ENCODE peak calls at places on chromosomes 1 and 21, in six cellular contexts. X is ovary, W is uterus, T is A549, G is Peyer's patch, U is tibial nerve. B is an unnamed sample.

GRCh38 chr21:16535100-16535418 is 805.3 kb downstream of the USP25 start:
- DNase-seq in X (peak; percentile 88), W (peak; percentile 93), T (peak; percentile 82), G (no peak), U (peak; percentile 82), B (peak; percentile 93)

GRCh38 chr21:45089964-45090363 is 15.6 kb downstream of the ADARB1 start:
- DNase-seq in X (no peak), W (no peak), T (no peak), G (no peak), U (no peak), B (no peak)

GRCh38 chr1:83998599-83999315 is at the start of gene TTLL7:
- DNase-seq in X (peak; percentile 60), W (peak; percentile 62), T (peak; percentile 70), G (peak; percentile 80), U (no peak), B (peak; percentile 33)

GRCh38 chr1:76680676-76681075 is 186.6 kb upstream of the ST6GALNAC5 start:
- DNase-seq in X (no peak), W (no peak), T (no peak), G (no peak), U (no peak), B (no peak)

GRCh38 chr1:63261736-63262142 is 60.6 kb upstream of the FOXD3 start:
- DNase-seq in X (no peak), W (no peak), T (no peak), G (no peak), U (no peak), B (no peak)

GRCh38 chr1:191022856-191023255 is 545.2 kb upstream of the BRINP3 start:
- DNase-seq in X (no peak), W (no peak), T (no peak), G (no peak), U (no peak), B (no peak)

GRCh38 chr1:38092256-38092655 is 45.7 kb upstream of the POU3F1 start:
- DNase-seq in X (no peak), W (no peak), T (no peak), G (no peak), U (no peak), B (no peak)

GRCh38 chr1:227777646-227778045 is 37.8 kb upstream of the PRSS38 start:
- DNase-seq in X (peak; percentile 8), W (peak; percentile 11), T (no peak), G (peak; percentile 7), U (no peak), B (no peak)

GRCh38 chr1:14138135-14138506 is 438.1 kb downstream of the PRDM2 start:
- DNase-seq in X (no peak), W (no peak), T (no peak), G (no peak), U (no peak), B (no peak)

GRCh38 chr21:33301632-33302002 is 23.2 kb upstream of the IFNAR1 start:
- DNase-seq in X (no peak), W (no peak), T (no peak), G (no peak), U (no peak), B (no peak)

GRCh38 chr1:235911876-235912275 is 45.2 kb upstream of the LYST start:
- DNase-seq in X (no peak), W (no peak), T (no peak), G (no peak), U (no peak), B (no peak)

GRCh38 chr1:204633665-204634064 is 51.9 kb downstream of the LRRN2 start:
- DNase-seq in X (no peak), W (peak; percentile 29), T (no peak), G (no peak), U (peak; percentile 36), B (no peak)

GRCh38 chr1:38815903-38816627 is 43.5 kb downstream of the RRAGC start:
- DNase-seq in X (no peak), W (no peak), T (no peak), G (no peak), U (no peak), B (no peak)

GRCh38 chr1:75559141-75559540 is 51.8 kb downstream of the SLC44A5 start:
- DNase-seq in X (no peak), W (no peak), T (no peak), G (no peak), U (no peak), B (no peak)

GRCh38 chr1:221998186-221998612 is 256.3 kb upstream of the DUSP10 start:
- DNase-seq in X (no peak), W (no peak), T (no peak), G (no peak), U (no peak), B (no peak)

GRCh38 chr1:207017615-207018559 is 14.7 kb downstream of the C1orf116 start:
- DNase-seq in X (no peak), W (no peak), T (no peak), G (no peak), U (peak; percentile 32), B (peak; percentile 76)

GRCh38 chr1:180598333-180598979 is 33.4 kb upstream of the XPR1 start:
- DNase-seq in X (no peak), W (no peak), T (peak; percentile 76), G (no peak), U (no peak), B (no peak)

GRCh38 chr1:151047925-151048644 is 534 bp downstream of the C1orf56 start:
- DNase-seq in X (peak; percentile 75), W (peak; percentile 69), T (peak; percentile 83), G (peak; percentile 76), U (peak; percentile 64), B (peak; percentile 57)

GRCh38 chr1:58848818-58849411 is 65.1 kb upstream of the JUN start:
- DNase-seq in X (peak; percentile 66), W (peak; percentile 74), T (peak; percentile 94), G (no peak), U (peak; percentile 36), B (peak; percentile 47)

GRCh38 chr1:225250432-225250831 is 177.4 kb downstream of the LBR start:
- DNase-seq in X (no peak), W (no peak), T (no peak), G (no peak), U (no peak), B (no peak)

GRCh38 chr1:162497104-162497722 is 405 bp upstream of the UHMK1 start:
- DNase-seq in X (peak; percentile 22), W (no peak), T (no peak), G (no peak), U (no peak), B (no peak)

GRCh38 chr1:16212251-16212961 is at the start of gene ARHGEF19:
- DNase-seq in X (peak; percentile 40), W (no peak), T (no peak), G (no peak), U (no peak), B (no peak)

GRCh38 chr1:30786264-30786991 is 28.9 kb upstream of the LAPTM5 start:
- DNase-seq in X (no peak), W (no peak), T (no peak), G (no peak), U (no peak), B (no peak)

GRCh38 chr1:197919523-197920301 is 2.5 kb downstream of the LHX9 start:
- DNase-seq in X (no peak), W (no peak), T (no peak), G (peak; percentile 55), U (no peak), B (no peak)
- H3K4me3 ChIP-seq in X (no peak overlapping the region), W (no peak overlapping the region), T (no peak overlapping the region), G (no peak overlapping the region), U (no peak overlapping the region), B (no peak overlapping the region)

GRCh38 chr1:26826261-26827201 is at the start of gene ZDHHC18:
- DNase-seq in X (peak; percentile 81), W (peak; percentile 70), T (peak; percentile 39), G (peak; percentile 85), U (peak; percentile 43), B (peak; percentile 94)
- TF ChIP-seq POLR2A in X (no peak), W (peak; percentile 37), T (peak; percentile 73), G (no peak), U (peak; percentile 35), B (no peak)

DNA sequence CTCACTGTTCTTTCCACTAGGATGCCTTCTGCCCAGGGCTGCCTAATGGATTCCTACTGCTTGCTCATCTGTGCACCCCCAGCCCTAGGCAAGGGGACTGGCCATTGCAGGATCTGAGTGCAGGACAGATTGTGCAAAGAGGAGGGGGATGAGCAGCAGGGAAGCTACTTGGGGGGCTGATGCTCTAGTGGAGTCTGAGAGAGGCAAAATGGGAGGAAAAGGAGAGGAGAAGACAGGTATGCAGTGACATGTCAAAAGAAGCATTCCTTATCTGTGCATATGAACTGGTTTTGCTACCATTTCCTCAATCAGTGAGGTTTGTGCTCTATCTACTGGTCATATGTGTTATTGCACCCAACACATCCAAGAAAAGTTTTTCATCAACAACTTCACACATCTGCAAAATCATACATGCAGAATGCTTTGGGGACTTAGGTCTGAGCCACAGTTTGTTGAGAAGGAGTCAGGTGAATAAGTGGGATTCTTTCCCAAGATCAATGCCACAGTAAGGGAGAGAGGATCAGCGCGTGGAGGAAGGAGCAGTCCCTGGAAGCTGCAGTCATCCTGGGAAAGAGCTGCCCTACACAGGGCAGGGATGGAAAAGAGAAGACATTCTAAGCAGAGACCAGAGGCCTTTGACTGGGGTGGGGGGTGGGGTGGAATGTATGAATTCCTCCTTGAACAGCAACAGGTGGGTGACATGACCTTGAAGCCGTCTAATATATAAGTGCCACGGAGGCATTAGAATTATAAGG is 14.4 kb downstream of the SLC5A9 start:
- DNase-seq in X (no peak), W (no peak), T (peak; percentile 33), G (no peak), U (no peak), B (no peak)
- TF ChIP-seq CTCF in X (no peak), W (peak; percentile 57), T (peak; percentile 45), G (peak; percentile 89), U (peak; percentile 41), B (no peak)

DNA sequence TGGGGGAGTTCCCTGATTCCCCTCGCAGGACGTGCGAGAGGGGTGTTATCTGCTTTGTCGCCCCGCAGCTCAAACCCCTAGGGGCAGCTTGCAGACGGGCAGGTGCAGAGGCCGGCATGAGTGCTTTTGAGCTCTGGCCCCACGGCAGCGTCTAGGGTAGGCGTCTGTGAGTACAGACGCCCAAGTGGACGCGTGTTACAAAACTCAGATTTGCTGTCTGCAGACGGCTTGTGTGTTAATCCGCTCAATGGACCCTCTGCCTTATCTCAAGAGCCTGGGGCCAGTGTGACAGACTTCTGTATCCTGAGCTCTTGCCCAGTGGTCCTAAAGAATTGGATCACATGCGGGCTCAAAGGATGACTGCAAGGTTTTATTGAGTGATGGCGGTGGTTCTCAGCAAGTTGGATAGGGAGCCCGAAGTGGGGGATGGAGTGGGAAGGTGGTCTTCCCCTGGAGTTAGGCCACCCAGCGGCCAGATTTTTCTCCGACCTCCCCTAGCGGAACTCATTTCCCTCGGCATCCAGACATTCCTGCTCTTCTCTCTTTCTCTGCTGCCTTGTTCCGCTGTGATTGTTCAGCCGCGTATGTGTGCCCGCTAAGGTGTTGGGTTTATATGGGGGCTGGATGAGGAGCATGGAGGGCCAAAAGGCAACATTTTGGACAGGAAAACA is 9.4 kb downstream of the CFHR4 start:
- DNase-seq in X (no peak), W (no peak), T (no peak), G (no peak), U (no peak), B (no peak)
- H3K4me3 ChIP-seq in X (no peak overlapping the region), W (no peak overlapping the region), T (no peak overlapping the region), G (no peak overlapping the region), U (no peak overlapping the region), B (no peak overlapping the region)

GRCh38 chr1:35268282-35269189 is at the start of gene ZMYM4:
- DNase-seq in X (peak; percentile 91), W (peak; percentile 91), T (peak; percentile 99), G (peak; percentile 89), U (peak; percentile 76), B (peak; percentile 87)
- TF ChIP-seq POLR2A in X (peak; percentile 21), W (no peak), T (peak; percentile 19), G (peak; percentile 38), U (no peak), B (no peak)

GRCh38 chr1:158043232-158043631 is 49.8 kb downstream of the KIRREL1 start:
- DNase-seq in X (no peak), W (no peak), T (no peak), G (no peak), U (no peak), B (no peak)
- TF ChIP-seq CTCF in X (no peak), W (no peak), T (no peak), G (no peak), U (no peak), B (no peak)